ENCODE peak calls at places on chromosome 2, in six cellular contexts. I is neuronal stem cell, Y is mesenchymal stem cell, V is H9, S is IMR-90, P is H1. H is an unnamed sample. For H3K4me1, the result is how much of the 10 kb centered on the place peaks cover.

GRCh38 chr2:239359194-239359912 is 41.5 kb downstream of the HDAC4 start:
- DNase-seq in P (no peak), V (no peak), Y (no peak), S (no peak), I (no peak), H (no peak)

GRCh38 chr2:147925886-147926285 is 81.1 kb downstream of the ACVR2A start:
- DNase-seq in Y (no peak), S (peak), P (no peak), I (no peak), V (no peak), H (no peak)

GRCh38 chr2:209960676-209961630 is 41.5 kb upstream of the RPE start:
- DNase-seq in V (peak), I (peak), Y (peak), P (peak), S (peak), H (peak)

GRCh38 chr2:41937921-41938708 is 109.7 kb upstream of the PKDCC start:
- DNase-seq in I (no peak), V (peak), Y (peak), S (peak), P (peak), H (peak)

GRCh38 chr2:156907806-156908205 is 349.7 kb upstream of the GALNT5 start:
- DNase-seq in I (no peak), V (no peak), Y (no peak), S (peak), P (no peak), H (no peak)

GRCh38 chr2:206488623-206489022 is 45.3 kb downstream of the ADAM23 start:
- DNase-seq in P (no peak), S (no peak), I (no peak), Y (no peak), V (no peak), H (no peak)

GRCh38 chr2:28656937-28657615 is 94.6 kb upstream of the PPP1CB start:
- DNase-seq in Y (no peak), V (no peak), P (no peak), S (no peak), I (no peak), H (peak)

GRCh38 chr2:234517971-234518370 is 21.1 kb upstream of the ARL4C start:
- DNase-seq in P (no peak), V (no peak), S (no peak), Y (no peak), I (no peak), H (no peak)

GRCh38 chr2:74199871-74200305 is 1.5 kb downstream of the MTHFD2 start:
- DNase-seq in S (peak), I (no peak), V (no peak), P (no peak), Y (peak), H (no peak)

GRCh38 chr2:36441065-36441625 is 85.6 kb downstream of the CRIM1 start:
- DNase-seq in V (no peak), S (no peak), P (no peak), I (no peak), Y (no peak), H (no peak)

GRCh38 chr2:7071916-7072556 is 154.8 kb downstream of the RNF144A start:
- DNase-seq in V (no peak), Y (no peak), I (no peak), S (no peak), P (no peak), H (no peak)

GRCh38 chr2:64522843-64523428 is 1.2 kb upstream of the AFTPH start:
- DNase-seq in I (peak), V (no peak), S (peak), P (no peak), Y (peak), H (peak)

GRCh38 chr2:137178955-137179377 is 413.6 kb downstream of the THSD7B start:
- DNase-seq in Y (peak), I (no peak), V (no peak), S (no peak), P (no peak), H (peak)

GRCh38 chr2:219656523-219656922 is 29.1 kb downstream of the SLC4A3 start:
- DNase-seq in I (no peak), S (peak), Y (peak), V (no peak), P (no peak), H (no peak)

GRCh38 chr2:174176898-174177297 is 71.4 kb downstream of the OLA1 start:
- DNase-seq in V (no peak), I (peak), S (peak), P (no peak), Y (no peak), H (peak)

GRCh38 chr2:11901351-11902069 is 155.1 kb downstream of the LPIN1 start:
- DNase-seq in S (no peak), Y (no peak), V (peak), I (no peak), P (no peak), H (peak)

GRCh38 chr2:56244911-56245530 is 61.2 kb downstream of the CCDC85A start:
- DNase-seq in I (no peak), S (no peak), Y (peak), P (no peak), V (no peak), H (no peak)

GRCh38 chr2:223251656-223252229 is 199.8 kb downstream of the KCNE4 start:
- DNase-seq in P (no peak), I (no peak), V (no peak), S (no peak), Y (no peak), H (no peak)

GRCh38 chr2:13002536-13002935 is 285.8 kb downstream of the TRIB2 start:
- DNase-seq in P (no peak), Y (no peak), I (no peak), V (no peak), S (no peak), H (no peak)

GRCh38 chr2:108909917-108910515 is 79.0 kb downstream of the EDAR start:
- DNase-seq in I (no peak), Y (no peak), V (peak), S (no peak), P (peak), H (no peak)

GRCh38 chr2:43421194-43421593 is 174.6 kb downstream of the THADA start:
- DNase-seq in S (no peak), I (no peak), Y (no peak), P (no peak), V (no peak), H (no peak)

GRCh38 chr2:43417296-43417695 is 178.5 kb downstream of the THADA start:
- DNase-seq in S (no peak), V (no peak), Y (no peak), P (no peak), I (no peak), H (no peak)

GRCh38 chr2:43418673-43419072 is 177.2 kb downstream of the THADA start:
- DNase-seq in I (no peak), Y (no peak), P (no peak), S (no peak), V (no peak), H (no peak)

GRCh38 chr2:43420310-43420903 is 175.4 kb downstream of the THADA start:
- DNase-seq in P (no peak), Y (no peak), V (no peak), S (no peak), I (no peak), H (no peak)

DNA sequence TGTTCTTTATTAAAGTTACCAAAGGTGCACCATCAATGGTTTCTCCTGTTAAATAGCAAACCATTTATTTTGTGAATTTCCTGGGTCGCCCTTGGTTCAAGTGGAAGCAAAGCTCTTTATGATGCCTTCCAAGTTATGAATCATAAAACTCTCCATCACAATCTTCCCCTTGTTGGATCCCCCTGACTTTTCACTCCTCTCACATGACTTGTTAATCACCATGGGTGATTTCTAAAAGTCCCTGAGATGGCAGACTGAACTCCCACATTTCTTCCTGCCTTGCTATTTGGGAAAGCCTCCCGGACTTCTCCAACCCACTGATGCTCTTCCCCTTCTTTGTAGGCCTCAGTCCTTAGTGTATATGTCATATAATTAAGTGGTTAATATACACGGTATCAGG is 176.0 kb downstream of the THADA start:
- DNase-seq in I (no peak), S (no peak), Y (no peak), P (no peak), V (no peak), H (no peak)
- H3K4me1 ChIP-seq in I (under half), S (under half), Y (under half), P (under half), V (under half), H (under half)

GRCh38 chr2:98551316-98551715 is 57.0 kb downstream of the COA5 start:
- DNase-seq in Y (no peak), P (no peak), S (no peak), I (no peak), V (no peak), H (no peak)

GRCh38 chr2:98555681-98556080 is 52.6 kb downstream of the COA5 start:
- DNase-seq in I (no peak), V (no peak), P (no peak), S (no peak), Y (no peak), H (no peak)

GRCh38 chr2:98554116-98554861 is 54.0 kb downstream of the COA5 start:
- DNase-seq in S (no peak), Y (no peak), V (no peak), I (no peak), P (no peak), H (no peak)

GRCh38 chr2:98550165-98550564 is 58.1 kb downstream of the COA5 start:
- DNase-seq in Y (no peak), V (no peak), S (no peak), I (no peak), P (no peak), H (peak)

DNA sequence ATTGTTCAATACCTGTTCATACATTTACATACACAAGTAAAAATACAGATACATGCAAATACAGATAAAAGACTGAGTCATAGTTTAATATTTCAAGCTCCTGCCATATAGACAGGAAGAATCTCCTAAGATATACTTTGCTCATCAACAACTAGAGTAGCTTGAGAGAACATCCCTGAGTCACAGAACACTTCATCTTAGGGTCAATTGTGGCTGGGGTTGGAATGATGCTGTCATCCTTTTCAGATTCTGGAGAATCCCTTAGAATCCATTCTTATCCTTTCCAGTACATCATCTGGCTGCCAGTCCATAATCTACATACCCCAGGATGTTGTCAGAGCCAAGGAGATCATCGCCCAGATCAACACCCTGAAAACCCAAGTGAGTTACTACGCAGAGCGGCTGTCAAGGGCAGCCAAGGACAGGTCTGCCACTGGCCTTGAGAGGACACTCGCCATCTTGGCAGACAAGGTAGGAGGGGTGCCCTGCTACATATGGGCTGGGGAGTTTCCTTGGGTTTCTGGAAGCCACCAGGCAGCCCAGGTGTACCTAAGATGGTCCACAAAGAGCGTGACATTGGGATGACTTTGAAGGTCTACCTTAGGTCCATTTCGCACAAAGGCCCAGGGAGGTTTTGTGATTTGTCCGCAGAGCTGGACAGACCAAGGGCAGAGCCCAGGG is 55.7 kb downstream of the COA5 start:
- DNase-seq in I (no peak), Y (peak), P (no peak), S (peak), V (no peak), H (no peak)
- H3K23ac ChIP-seq in I (no peak), Y (no peak), P (no peak), S (no peak), V (no peak), H (no peak)

DNA sequence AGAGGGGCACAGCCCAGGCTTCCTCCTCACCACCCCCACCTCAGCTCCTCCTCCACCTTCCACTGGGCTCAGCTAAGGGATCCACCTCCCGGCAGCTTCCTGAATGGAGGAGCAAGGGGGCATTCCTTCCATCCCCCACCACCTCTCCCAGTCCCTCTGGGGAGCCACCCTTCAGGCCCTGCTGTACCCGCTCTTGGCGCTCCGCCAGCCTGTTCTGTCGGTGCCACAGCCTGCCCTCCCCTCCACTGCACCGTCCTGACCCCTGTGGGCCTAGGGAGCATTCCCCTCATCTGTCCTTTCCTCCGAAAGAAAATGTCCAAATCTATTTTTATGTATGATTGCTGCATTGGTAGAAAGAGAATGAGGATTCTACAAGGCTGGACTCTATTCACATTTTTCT is 59.9 kb downstream of the KIF1A start:
- DNase-seq in S (no peak), V (no peak), Y (no peak), I (no peak), P (no peak), H (no peak)
- H2BK15ac ChIP-seq in S (no peak), V (no peak), Y (no peak), I (no peak), P (no peak), H (no peak)

GRCh38 chr2:216554286-216554685 is 55.6 kb downstream of the RPL37A start:
- DNase-seq in V (no peak), I (no peak), S (no peak), Y (no peak), P (no peak), H (no peak)

GRCh38 chr2:216554755-216555154 is 56.1 kb downstream of the RPL37A start:
- DNase-seq in P (no peak), V (no peak), I (no peak), S (no peak), Y (no peak), H (no peak)

GRCh38 chr2:216553841-216554240 is 55.2 kb downstream of the RPL37A start:
- DNase-seq in S (no peak), V (no peak), I (no peak), Y (no peak), P (no peak), H (no peak)

GRCh38 chr2:216551669-216552068 is 53.0 kb downstream of the RPL37A start:
- DNase-seq in I (no peak), V (no peak), P (no peak), Y (no peak), S (no peak), H (no peak)

GRCh38 chr2:216553093-216553478 is 54.4 kb downstream of the RPL37A start:
- DNase-seq in Y (peak), V (peak), S (peak), I (no peak), P (no peak), H (peak)
- H3K4me1 ChIP-seq in Y (under half), V (under half), S (half or more), I (under half), P (under half), H (under half)

GRCh38 chr2:47159627-47160026 is 4.5 kb upstream of the STPG4 start:
- DNase-seq in Y (no peak), P (no peak), I (no peak), V (no peak), S (no peak), H (no peak)
- H3K23ac ChIP-seq in Y (no peak), P (no peak), I (no peak), V (no peak), S (no peak), H (no peak)

H was measured in mesendoderm.